ENCODE peak calls at places on chromosomes 3 and 15, in four cellular contexts. Y is amygdala; T is stimulated activated CD4-positive, alpha-beta T cell treated with anti-CD3 and anti-CD28 coated beads, Interleukin-12 subunit alpha, Interleukin-12 subunit beta, amount 100 ng/mL, for 4 hours; Q is NCI-H345. W is an unnamed sample.

GRCh38 chr3:177551431-177551836 is 354.2 kb upstream of the TBL1XR1 start:
- DNase-seq in Y (no peak), T (no peak), Q (no peak), W (no peak)

GRCh38 chr3:146067048-146067447 is 93.9 kb downstream of the PLOD2 start:
- DNase-seq in Y (no peak), T (no peak), Q (no peak), W (no peak)

GRCh38 chr3:79039192-79039591 is 728.6 kb downstream of the ROBO1 start:
- DNase-seq in Y (no peak), T (no peak), Q (no peak), W (no peak)

GRCh38 chr15:28191832-28192231 is 92.7 kb upstream of the OCA2 start:
- DNase-seq in Y (no peak), T (no peak), Q (no peak), W (peak; percentile 72)

GRCh38 chr15:39580630-39581500 is at the start of gene THBS1:
- DNase-seq in Y (no peak), T (peak; percentile 41), Q (peak; percentile 18), W (no peak)

GRCh38 chr3:195821403-195822130 is 9.8 kb upstream of the MUC4 start:
- DNase-seq in Y (no peak), T (no peak), Q (no peak), W (no peak)

GRCh38 chr3:129474986-129475804 is 35.2 kb downstream of the IFT122 start:
- DNase-seq in Y (no peak), T (no peak), Q (no peak), W (no peak)

GRCh38 chr3:109985942-109986555 is 648.7 kb upstream of the DPPA4 start:
- DNase-seq in Y (no peak), T (no peak), Q (no peak), W (no peak)

GRCh38 chr15:29550834-29551465 is 271.3 kb downstream of the TJP1 start:
- DNase-seq in Y (no peak), T (no peak), Q (no peak), W (no peak)

GRCh38 chr15:39056357-39056756 is 491.7 kb upstream of the RASGRP1 start:
- DNase-seq in Y (no peak), T (no peak), Q (no peak), W (no peak)

W was measured in substantia nigra.